ENCODE peak calls at places on chromosomes 7 and 10, in seven cellular contexts. One of them, this sample, is unnamed.

GRCh38 chr10:117552156-117552620 is 9.6 kb downstream of the EMX2 start:
- DNase-seq in HCT116: no peak
- DNase-seq in H1: peak; percentile 72
- DNase-seq in K562: no peak
- DNase-seq in GM12878: no peak
- DNase-seq in SK-N-SH: no peak
- DNase-seq in HepG2: no peak
- DNase-seq in this sample: no peak

GRCh38 chr7:121329460-121330052 is 756 bp downstream of the WNT16 start:
- DNase-seq in HCT116: no peak
- DNase-seq in H1: peak; percentile 79
- DNase-seq in K562: no peak
- DNase-seq in GM12878: no peak
- DNase-seq in SK-N-SH: peak; percentile 78
- DNase-seq in HepG2: no peak
- DNase-seq in this sample: no peak

GRCh38 chr7:67364441-67365017 is 367.9 kb downstream of the TYW1 start:
- DNase-seq in HCT116: no peak
- DNase-seq in H1: peak; percentile 65
- DNase-seq in K562: no peak
- DNase-seq in GM12878: no peak
- DNase-seq in SK-N-SH: no peak
- DNase-seq in HepG2: no peak
- DNase-seq in this sample: no peak

GRCh38 chr7:1674161-1675035 is 4.3 kb downstream of the ELFN1 start:
- DNase-seq in HCT116: no peak
- DNase-seq in H1: peak; percentile 38
- DNase-seq in K562: no peak
- DNase-seq in GM12878: no peak
- DNase-seq in SK-N-SH: peak; percentile 27
- DNase-seq in HepG2: no peak
- DNase-seq in this sample: no peak

GRCh38 chr7:100825760-100826545 is 1.4 kb downstream of the EPHB4 start:
- DNase-seq in HCT116: no peak
- DNase-seq in H1: peak; percentile 52
- DNase-seq in K562: peak; percentile 57
- DNase-seq in GM12878: no peak
- DNase-seq in SK-N-SH: peak; percentile 82
- DNase-seq in HepG2: peak; percentile 57
- DNase-seq in this sample: no peak

GRCh38 chr10:128152741-128153583 is 26.7 kb upstream of the MKI67 start:
- DNase-seq in HCT116: no peak
- DNase-seq in H1: no peak
- DNase-seq in K562: no peak
- DNase-seq in GM12878: no peak
- DNase-seq in SK-N-SH: peak; percentile 79
- DNase-seq in HepG2: no peak
- DNase-seq in this sample: no peak

GRCh38 chr7:651032-651728 is 75.3 kb upstream of the DNAAF5 start:
- DNase-seq in HCT116: no peak
- DNase-seq in H1: no peak
- DNase-seq in K562: no peak
- DNase-seq in GM12878: no peak
- DNase-seq in SK-N-SH: no peak
- DNase-seq in HepG2: no peak
- DNase-seq in this sample: no peak

GRCh38 chr10:77922055-77922454 is 4.5 kb downstream of the DLG5 start:
- DNase-seq in HCT116: no peak
- DNase-seq in H1: no peak
- DNase-seq in K562: no peak
- DNase-seq in GM12878: no peak
- DNase-seq in SK-N-SH: no peak
- DNase-seq in HepG2: no peak
- DNase-seq in this sample: no peak

GRCh38 chr7:35365523-35365922 is 111.6 kb upstream of the TBX20 start:
- DNase-seq in HCT116: no peak
- DNase-seq in H1: no peak
- DNase-seq in K562: no peak
- DNase-seq in GM12878: no peak
- DNase-seq in SK-N-SH: no peak
- DNase-seq in HepG2: no peak
- DNase-seq in this sample: no peak

GRCh38 chr7:111516612-111517011 is 45.7 kb downstream of the IMMP2L start:
- DNase-seq in HCT116: no peak
- DNase-seq in H1: no peak
- DNase-seq in K562: no peak
- DNase-seq in GM12878: no peak
- DNase-seq in SK-N-SH: no peak
- DNase-seq in HepG2: no peak
- DNase-seq in this sample: no peak

GRCh38 chr10:78567680-78568453 is 500.9 kb upstream of the ZMIZ1 start:
- DNase-seq in HCT116: no peak
- DNase-seq in H1: no peak
- DNase-seq in K562: no peak
- DNase-seq in GM12878: no peak
- DNase-seq in SK-N-SH: no peak
- DNase-seq in HepG2: peak; percentile 35
- DNase-seq in this sample: no peak

GRCh38 chr7:45456747-45457146 is 117.4 kb upstream of the ADCY1 start:
- DNase-seq in HCT116: no peak
- DNase-seq in H1: no peak
- DNase-seq in K562: no peak
- DNase-seq in GM12878: no peak
- DNase-seq in SK-N-SH: no peak
- DNase-seq in HepG2: no peak
- DNase-seq in this sample: no peak

GRCh38 chr10:17123961-17124360 is 5.7 kb downstream of the CUBN start:
- DNase-seq in HCT116: no peak
- DNase-seq in H1: no peak
- DNase-seq in K562: no peak
- DNase-seq in GM12878: no peak
- DNase-seq in SK-N-SH: no peak
- DNase-seq in HepG2: peak; percentile 55
- DNase-seq in this sample: no peak

GRCh38 chr7:24756989-24757798 is at the start of gene GSDME:
- DNase-seq in HCT116: no peak
- DNase-seq in H1: peak; percentile 82
- DNase-seq in K562: peak; percentile 60
- DNase-seq in GM12878: no peak
- DNase-seq in SK-N-SH: peak; percentile 96
- DNase-seq in HepG2: peak; percentile 58
- DNase-seq in this sample: no peak
- TF ChIP-seq SIN3A in HCT116: no peak
- TF ChIP-seq SIN3A in H1: peak; percentile 24
- TF ChIP-seq SIN3A in K562: no peak
- TF ChIP-seq SIN3A in GM12878: no peak
- TF ChIP-seq SIN3A in SK-N-SH: peak; percentile 38
- TF ChIP-seq SIN3A in HepG2: no peak
- TF ChIP-seq SIN3A in this sample: no peak

GRCh38 chr10:66318761-66319160 is 607.1 kb upstream of the LRRTM3 start:
- DNase-seq in HCT116: no peak
- DNase-seq in H1: no peak
- DNase-seq in K562: no peak
- DNase-seq in GM12878: no peak
- DNase-seq in SK-N-SH: no peak
- DNase-seq in HepG2: no peak
- DNase-seq in this sample: no peak

GRCh38 chr10:66321746-66322145 is 604.1 kb upstream of the LRRTM3 start:
- DNase-seq in HCT116: no peak
- DNase-seq in H1: no peak
- DNase-seq in K562: no peak
- DNase-seq in GM12878: no peak
- DNase-seq in SK-N-SH: no peak
- DNase-seq in HepG2: no peak
- DNase-seq in this sample: no peak

GRCh38 chr10:66322261-66322660 is 603.6 kb upstream of the LRRTM3 start:
- DNase-seq in HCT116: no peak
- DNase-seq in H1: no peak
- DNase-seq in K562: no peak
- DNase-seq in GM12878: no peak
- DNase-seq in SK-N-SH: no peak
- DNase-seq in HepG2: no peak
- DNase-seq in this sample: no peak

GRCh38 chr10:66326876-66327275 is 599.0 kb upstream of the LRRTM3 start:
- DNase-seq in HCT116: no peak
- DNase-seq in H1: no peak
- DNase-seq in K562: no peak
- DNase-seq in GM12878: no peak
- DNase-seq in SK-N-SH: no peak
- DNase-seq in HepG2: no peak
- DNase-seq in this sample: no peak

GRCh38 chr10:66322777-66323176 is 603.1 kb upstream of the LRRTM3 start:
- DNase-seq in HCT116: no peak
- DNase-seq in H1: no peak
- DNase-seq in K562: no peak
- DNase-seq in GM12878: no peak
- DNase-seq in SK-N-SH: no peak
- DNase-seq in HepG2: no peak
- DNase-seq in this sample: no peak
- TF ChIP-seq SIN3A in HCT116: no peak
- TF ChIP-seq SIN3A in H1: no peak
- TF ChIP-seq SIN3A in K562: no peak
- TF ChIP-seq SIN3A in GM12878: no peak
- TF ChIP-seq SIN3A in SK-N-SH: no peak
- TF ChIP-seq SIN3A in HepG2: no peak
- TF ChIP-seq SIN3A in this sample: no peak

DNA sequence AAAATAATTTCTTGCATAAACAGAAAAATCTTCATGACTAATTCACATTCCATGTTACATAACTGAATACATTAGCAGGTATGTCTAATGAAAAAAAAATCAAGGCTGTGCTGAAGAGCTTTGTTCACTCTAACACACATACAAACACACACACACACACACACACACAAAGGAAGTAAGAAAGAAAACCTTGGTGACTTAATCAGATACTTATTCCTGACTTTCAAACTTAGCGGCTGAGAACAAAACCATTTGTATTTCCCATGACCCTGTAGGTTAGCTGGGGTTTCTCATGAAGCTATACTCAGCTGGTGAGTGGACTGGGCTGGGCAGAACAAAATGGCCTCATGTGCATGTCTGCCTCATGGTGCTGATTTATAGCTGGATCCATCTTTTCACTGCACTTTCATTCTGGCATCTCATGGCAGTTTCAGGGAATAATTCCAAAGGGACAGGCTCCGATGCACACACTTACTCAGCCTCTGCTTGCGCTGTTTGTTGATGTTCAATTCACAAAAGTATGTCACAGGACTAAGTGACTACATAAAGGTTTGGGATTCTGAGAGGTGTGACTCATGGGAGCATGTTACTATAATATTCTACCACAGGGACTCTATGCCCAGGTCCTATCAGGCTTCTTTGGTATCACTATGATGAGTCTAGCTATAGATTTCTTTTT is 161.2 kb downstream of the PCLO start:
- DNase-seq in HCT116: no peak
- DNase-seq in H1: no peak
- DNase-seq in K562: no peak
- DNase-seq in GM12878: no peak
- DNase-seq in SK-N-SH: no peak
- DNase-seq in HepG2: no peak
- DNase-seq in this sample: no peak
- TF ChIP-seq SIN3A in HCT116: no peak
- TF ChIP-seq SIN3A in H1: no peak
- TF ChIP-seq SIN3A in K562: no peak
- TF ChIP-seq SIN3A in GM12878: no peak
- TF ChIP-seq SIN3A in SK-N-SH: no peak
- TF ChIP-seq SIN3A in HepG2: no peak
- TF ChIP-seq SIN3A in this sample: no peak

DNA sequence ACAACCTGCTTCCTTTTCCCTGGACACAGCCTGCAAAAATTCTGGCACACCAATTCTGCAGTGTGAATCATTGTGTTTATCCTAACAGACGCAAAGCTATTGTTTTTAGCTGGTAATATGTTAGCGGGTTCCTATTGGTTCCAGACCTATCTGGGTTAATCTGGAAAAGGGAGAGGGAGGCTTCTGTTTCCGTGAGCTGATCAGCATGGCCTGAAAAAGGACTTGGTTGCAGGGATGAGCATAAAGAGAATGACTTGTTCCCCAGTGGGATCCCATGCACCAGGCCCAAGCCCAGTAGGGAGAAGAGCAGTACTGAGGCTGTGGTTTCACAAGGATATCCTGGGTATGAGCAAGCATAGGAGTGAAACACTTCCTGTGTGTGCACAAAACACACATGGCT is 78.4 kb downstream of the PDE1C start:
- DNase-seq in HCT116: no peak
- DNase-seq in H1: no peak
- DNase-seq in K562: no peak
- DNase-seq in GM12878: no peak
- DNase-seq in SK-N-SH: no peak
- DNase-seq in HepG2: no peak
- DNase-seq in this sample: no peak
- TF ChIP-seq SIN3A in HCT116: no peak
- TF ChIP-seq SIN3A in H1: no peak
- TF ChIP-seq SIN3A in K562: no peak
- TF ChIP-seq SIN3A in GM12878: no peak
- TF ChIP-seq SIN3A in SK-N-SH: no peak
- TF ChIP-seq SIN3A in HepG2: no peak
- TF ChIP-seq SIN3A in this sample: no peak

DNA sequence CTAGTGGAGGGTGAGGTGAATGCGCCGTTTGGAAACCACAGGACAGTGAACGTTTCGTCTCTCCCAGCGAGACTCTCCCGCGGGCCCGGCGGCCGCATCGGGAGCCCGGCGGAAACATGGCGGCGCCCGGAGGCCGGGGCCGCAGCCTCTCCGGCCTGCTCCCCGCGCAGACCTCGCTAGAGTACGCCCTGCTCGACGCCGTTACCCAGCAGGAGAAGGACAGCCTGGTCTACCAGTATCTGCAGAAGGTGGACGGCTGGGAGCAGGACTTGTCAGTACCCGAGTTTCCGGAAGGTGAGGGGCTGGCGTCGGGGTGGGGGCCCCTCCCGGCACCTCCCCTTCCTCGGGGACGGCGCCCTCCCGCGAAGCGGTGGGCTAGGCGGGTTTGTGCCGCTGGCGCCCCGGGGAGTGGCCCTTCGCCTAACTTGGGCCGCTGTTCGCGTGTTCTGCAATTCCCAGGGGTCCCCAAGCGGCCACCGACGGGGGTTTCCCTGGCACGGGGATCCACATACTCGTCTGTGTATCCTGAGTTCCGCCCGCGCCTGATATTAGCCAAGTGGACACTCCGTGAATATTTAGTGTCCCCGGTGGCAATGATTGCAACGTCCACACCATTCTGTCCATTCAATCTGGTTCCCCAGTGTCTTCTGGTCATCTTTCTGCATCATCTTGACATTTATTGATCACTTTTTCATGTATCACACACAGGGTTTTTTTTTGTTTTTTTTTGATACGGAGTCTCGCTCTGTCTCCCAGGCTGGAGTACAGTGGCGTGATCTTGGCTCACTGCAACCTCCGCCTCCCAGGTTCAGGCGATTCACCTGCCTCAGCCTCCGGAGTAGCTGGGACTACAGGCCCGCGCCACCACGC is 531 bp downstream of the NHLRC2 start:
- DNase-seq in HCT116: peak; percentile 31
- DNase-seq in H1: peak; percentile 79
- DNase-seq in K562: peak; percentile 65
- DNase-seq in GM12878: no peak
- DNase-seq in SK-N-SH: peak; percentile 83
- DNase-seq in HepG2: peak; percentile 23
- DNase-seq in this sample: no peak
- TF ChIP-seq SIN3A in HCT116: peak; percentile 63
- TF ChIP-seq SIN3A in H1: no peak
- TF ChIP-seq SIN3A in K562: no peak
- TF ChIP-seq SIN3A in GM12878: peak; percentile 75
- TF ChIP-seq SIN3A in SK-N-SH: no peak
- TF ChIP-seq SIN3A in HepG2: peak; percentile 57
- TF ChIP-seq SIN3A in this sample: no peak

GRCh38 chr10:100148353-100149211 is 37.2 kb downstream of the ERLIN1 start:
- DNase-seq in HCT116: peak; percentile 60
- DNase-seq in H1: no peak
- DNase-seq in K562: no peak
- DNase-seq in GM12878: peak; percentile 61
- DNase-seq in SK-N-SH: no peak
- DNase-seq in HepG2: peak; percentile 43
- DNase-seq in this sample: peak; percentile 51
- TF ChIP-seq SIN3A in HCT116: no peak
- TF ChIP-seq SIN3A in H1: no peak
- TF ChIP-seq SIN3A in K562: no peak
- TF ChIP-seq SIN3A in GM12878: no peak
- TF ChIP-seq SIN3A in SK-N-SH: no peak
- TF ChIP-seq SIN3A in HepG2: no peak
- TF ChIP-seq SIN3A in this sample: no peak

This sample was measured in Panc1.